ENCODE peak calls at places on chromosome 14, in nine cellular contexts. One of them, this sample, is unnamed. For H3K4me1, the result is how much of the 10 kb centered on the place peaks cover.

GRCh38 chr14:99807413-99808132 is 14.4 kb downstream of the EML1 start:
- DNase-seq in neural progenitor cell: peak
- DNase-seq in IMR-90: no peak
- DNase-seq in endothelial cell of umbilical vein: no peak
- DNase-seq in CD8-positive, alpha-beta T cell: no peak
- DNase-seq in Karpas-422: peak
- DNase-seq in PC-3: peak
- DNase-seq in astrocyte: peak
- DNase-seq in ovary: no peak
- DNase-seq in this sample: no peak

GRCh38 chr14:52235866-52236510 is 31.5 kb upstream of the PTGDR start:
- DNase-seq in neural progenitor cell: peak
- DNase-seq in IMR-90: no peak
- DNase-seq in endothelial cell of umbilical vein: no peak
- DNase-seq in CD8-positive, alpha-beta T cell: no peak
- DNase-seq in Karpas-422: no peak
- DNase-seq in PC-3: no peak
- DNase-seq in astrocyte: no peak
- DNase-seq in ovary: no peak
- DNase-seq in this sample: no peak

GRCh38 chr14:105065280-105066228 is at the start of gene GPR132:
- DNase-seq in neural progenitor cell: no peak
- DNase-seq in IMR-90: no peak
- DNase-seq in endothelial cell of umbilical vein: no peak
- DNase-seq in CD8-positive, alpha-beta T cell: peak
- DNase-seq in Karpas-422: no peak
- DNase-seq in PC-3: peak
- DNase-seq in astrocyte: peak
- DNase-seq in ovary: no peak
- DNase-seq in this sample: peak

GRCh38 chr14:74583689-74584434 is 28.2 kb downstream of the LTBP2 start:
- DNase-seq in neural progenitor cell: no peak
- DNase-seq in IMR-90: peak
- DNase-seq in endothelial cell of umbilical vein: no peak
- DNase-seq in CD8-positive, alpha-beta T cell: no peak
- DNase-seq in Karpas-422: no peak
- DNase-seq in PC-3: peak
- DNase-seq in astrocyte: peak
- DNase-seq in ovary: peak
- DNase-seq in this sample: no peak

GRCh38 chr14:77206877-77207389 is 25.3 kb downstream of the TMEM63C start:
- DNase-seq in neural progenitor cell: no peak
- DNase-seq in IMR-90: no peak
- DNase-seq in endothelial cell of umbilical vein: no peak
- DNase-seq in CD8-positive, alpha-beta T cell: no peak
- DNase-seq in Karpas-422: peak
- DNase-seq in PC-3: no peak
- DNase-seq in astrocyte: no peak
- DNase-seq in ovary: no peak
- DNase-seq in this sample: no peak

GRCh38 chr14:72104011-72104613 is 171.9 kb downstream of the RGS6 start:
- DNase-seq in neural progenitor cell: peak
- DNase-seq in IMR-90: no peak
- DNase-seq in endothelial cell of umbilical vein: no peak
- DNase-seq in CD8-positive, alpha-beta T cell: peak
- DNase-seq in Karpas-422: peak
- DNase-seq in PC-3: peak
- DNase-seq in astrocyte: no peak
- DNase-seq in ovary: no peak
- DNase-seq in this sample: no peak

GRCh38 chr14:102525213-102526143 is 15.9 kb upstream of the ANKRD9 start:
- DNase-seq in neural progenitor cell: no peak
- DNase-seq in IMR-90: peak
- DNase-seq in endothelial cell of umbilical vein: no peak
- DNase-seq in CD8-positive, alpha-beta T cell: no peak
- DNase-seq in Karpas-422: peak
- DNase-seq in PC-3: peak
- DNase-seq in astrocyte: peak
- DNase-seq in ovary: no peak
- DNase-seq in this sample: no peak

GRCh38 chr14:77825895-77826519 is 26.1 kb downstream of the ADCK1 start:
- DNase-seq in neural progenitor cell: no peak
- DNase-seq in IMR-90: no peak
- DNase-seq in endothelial cell of umbilical vein: no peak
- DNase-seq in CD8-positive, alpha-beta T cell: no peak
- DNase-seq in Karpas-422: no peak
- DNase-seq in PC-3: no peak
- DNase-seq in astrocyte: no peak
- DNase-seq in ovary: no peak
- DNase-seq in this sample: no peak

GRCh38 chr14:100591453-100592371 is 4.5 kb upstream of the BEGAIN start:
- DNase-seq in neural progenitor cell: no peak
- DNase-seq in IMR-90: no peak
- DNase-seq in endothelial cell of umbilical vein: no peak
- DNase-seq in CD8-positive, alpha-beta T cell: no peak
- DNase-seq in Karpas-422: no peak
- DNase-seq in PC-3: no peak
- DNase-seq in astrocyte: no peak
- DNase-seq in ovary: no peak
- DNase-seq in this sample: peak

GRCh38 chr14:95389471-95390011 is 69.8 kb upstream of the CLMN start:
- DNase-seq in neural progenitor cell: no peak
- DNase-seq in IMR-90: no peak
- DNase-seq in endothelial cell of umbilical vein: no peak
- DNase-seq in CD8-positive, alpha-beta T cell: no peak
- DNase-seq in Karpas-422: no peak
- DNase-seq in PC-3: no peak
- DNase-seq in astrocyte: no peak
- DNase-seq in ovary: no peak
- DNase-seq in this sample: peak

GRCh38 chr14:68391292-68392014 is 401.4 kb downstream of the ZFP36L1 start:
- DNase-seq in neural progenitor cell: no peak
- DNase-seq in IMR-90: peak
- DNase-seq in endothelial cell of umbilical vein: peak
- DNase-seq in CD8-positive, alpha-beta T cell: no peak
- DNase-seq in Karpas-422: no peak
- DNase-seq in PC-3: no peak
- DNase-seq in astrocyte: peak
- DNase-seq in ovary: peak
- DNase-seq in this sample: no peak
- H3K4me1 ChIP-seq in neural progenitor cell: half or more
- H3K4me1 ChIP-seq in IMR-90: under half
- H3K4me1 ChIP-seq in endothelial cell of umbilical vein: under half
- H3K4me1 ChIP-seq in CD8-positive, alpha-beta T cell: under half
- H3K4me1 ChIP-seq in Karpas-422: under half
- H3K4me1 ChIP-seq in PC-3: under half
- H3K4me1 ChIP-seq in astrocyte: under half
- H3K4me1 ChIP-seq in ovary: under half
- H3K4me1 ChIP-seq in this sample: half or more

GRCh38 chr14:68666206-68666730 is 126.6 kb downstream of the ZFP36L1 start:
- DNase-seq in neural progenitor cell: no peak
- DNase-seq in IMR-90: peak
- DNase-seq in endothelial cell of umbilical vein: peak
- DNase-seq in CD8-positive, alpha-beta T cell: no peak
- DNase-seq in Karpas-422: no peak
- DNase-seq in PC-3: no peak
- DNase-seq in astrocyte: no peak
- DNase-seq in ovary: no peak
- DNase-seq in this sample: no peak

GRCh38 chr14:68665116-68665515 is 127.8 kb downstream of the ZFP36L1 start:
- DNase-seq in neural progenitor cell: no peak
- DNase-seq in IMR-90: peak
- DNase-seq in endothelial cell of umbilical vein: peak
- DNase-seq in CD8-positive, alpha-beta T cell: no peak
- DNase-seq in Karpas-422: no peak
- DNase-seq in PC-3: peak
- DNase-seq in astrocyte: peak
- DNase-seq in ovary: no peak
- DNase-seq in this sample: peak

GRCh38 chr14:68664225-68664681 is 128.6 kb downstream of the ZFP36L1 start:
- DNase-seq in neural progenitor cell: no peak
- DNase-seq in IMR-90: peak
- DNase-seq in endothelial cell of umbilical vein: no peak
- DNase-seq in CD8-positive, alpha-beta T cell: no peak
- DNase-seq in Karpas-422: no peak
- DNase-seq in PC-3: no peak
- DNase-seq in astrocyte: no peak
- DNase-seq in ovary: no peak
- DNase-seq in this sample: no peak

GRCh38 chr14:68666899-68667298 is 126.0 kb downstream of the ZFP36L1 start:
- DNase-seq in neural progenitor cell: no peak
- DNase-seq in IMR-90: no peak
- DNase-seq in endothelial cell of umbilical vein: no peak
- DNase-seq in CD8-positive, alpha-beta T cell: no peak
- DNase-seq in Karpas-422: no peak
- DNase-seq in PC-3: no peak
- DNase-seq in astrocyte: no peak
- DNase-seq in ovary: no peak
- DNase-seq in this sample: no peak

GRCh38 chr14:68665792-68666195 is 127.1 kb downstream of the ZFP36L1 start:
- DNase-seq in neural progenitor cell: no peak
- DNase-seq in IMR-90: no peak
- DNase-seq in endothelial cell of umbilical vein: no peak
- DNase-seq in CD8-positive, alpha-beta T cell: no peak
- DNase-seq in Karpas-422: peak
- DNase-seq in PC-3: no peak
- DNase-seq in astrocyte: no peak
- DNase-seq in ovary: no peak
- DNase-seq in this sample: no peak
- H3K4me1 ChIP-seq in neural progenitor cell: under half
- H3K4me1 ChIP-seq in IMR-90: under half
- H3K4me1 ChIP-seq in endothelial cell of umbilical vein: under half
- H3K4me1 ChIP-seq in CD8-positive, alpha-beta T cell: under half
- H3K4me1 ChIP-seq in Karpas-422: under half
- H3K4me1 ChIP-seq in PC-3: under half
- H3K4me1 ChIP-seq in astrocyte: under half
- H3K4me1 ChIP-seq in ovary: under half
- H3K4me1 ChIP-seq in this sample: half or more

DNA sequence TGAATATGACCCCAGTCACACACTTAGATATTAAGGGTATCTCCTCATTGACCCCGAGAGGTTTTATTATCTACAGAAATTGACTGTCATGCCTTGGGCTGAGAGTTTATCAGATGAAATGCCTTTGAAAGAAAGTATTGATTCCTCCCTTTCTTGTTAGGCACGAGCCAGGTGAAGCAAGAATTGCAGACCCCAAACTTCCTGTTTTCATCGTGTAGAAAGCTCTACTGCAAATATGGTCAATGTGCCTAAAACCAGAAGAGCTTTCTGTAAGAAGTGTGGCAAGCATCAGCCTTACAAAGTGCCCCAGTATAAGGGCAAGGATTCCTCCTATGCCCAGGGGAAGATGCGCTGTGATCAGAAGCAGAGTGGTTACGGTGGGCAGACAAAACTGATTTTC is 143.9 kb upstream of the FUT8 start:
- DNase-seq in neural progenitor cell: no peak
- DNase-seq in IMR-90: no peak
- DNase-seq in endothelial cell of umbilical vein: no peak
- DNase-seq in CD8-positive, alpha-beta T cell: no peak
- DNase-seq in Karpas-422: no peak
- DNase-seq in PC-3: no peak
- DNase-seq in astrocyte: no peak
- DNase-seq in ovary: no peak
- DNase-seq in this sample: no peak
- H3K4me1 ChIP-seq in neural progenitor cell: under half
- H3K4me1 ChIP-seq in IMR-90: under half
- H3K4me1 ChIP-seq in endothelial cell of umbilical vein: under half
- H3K4me1 ChIP-seq in CD8-positive, alpha-beta T cell: under half
- H3K4me1 ChIP-seq in Karpas-422: under half
- H3K4me1 ChIP-seq in PC-3: under half
- H3K4me1 ChIP-seq in astrocyte: under half
- H3K4me1 ChIP-seq in ovary: under half
- H3K4me1 ChIP-seq in this sample: under half

DNA sequence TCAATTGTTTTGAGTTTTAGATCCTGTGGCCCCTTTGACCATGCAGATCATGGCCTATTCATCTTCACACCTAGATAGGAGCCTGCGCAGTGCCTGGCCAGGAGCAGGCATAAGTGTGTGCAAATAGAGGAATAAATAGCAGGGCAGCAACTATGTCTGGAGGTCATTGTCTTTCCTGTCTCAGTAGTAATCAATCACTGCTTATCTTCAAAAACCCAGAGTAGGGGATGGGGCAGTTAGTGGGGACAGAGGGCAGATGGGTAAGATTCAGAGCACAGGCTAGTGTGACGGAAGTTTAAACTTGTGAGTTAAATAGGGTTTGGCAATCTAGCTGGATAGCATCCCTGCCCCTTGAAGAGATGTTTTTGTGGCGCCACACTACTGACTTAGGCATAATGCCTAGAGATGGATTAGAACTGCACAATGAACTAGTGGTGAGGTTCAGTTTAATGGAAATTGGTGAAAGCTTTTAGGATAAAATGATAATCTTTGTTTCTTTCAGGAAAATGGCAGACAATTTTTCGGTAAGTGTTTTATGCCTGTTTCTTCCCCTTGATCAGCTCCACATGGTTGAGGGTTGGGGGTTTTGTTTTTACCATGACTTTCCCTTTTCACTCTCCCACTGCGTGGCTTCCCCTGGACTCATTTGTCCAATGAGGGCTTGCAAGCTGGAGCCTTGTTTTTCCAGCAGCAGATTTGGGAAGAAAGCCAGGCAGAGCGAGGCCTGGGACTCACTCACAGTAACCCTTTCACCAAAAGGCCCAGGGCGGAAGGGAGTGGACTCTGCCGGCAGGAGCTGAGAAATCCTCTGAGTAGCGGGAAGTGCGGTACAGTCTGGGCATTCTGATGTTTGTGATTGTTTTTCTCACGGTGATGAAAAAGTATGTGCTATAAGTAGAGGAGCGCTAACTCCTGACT is 8.1 kb downstream of the LGALS3 start:
- DNase-seq in neural progenitor cell: no peak
- DNase-seq in IMR-90: peak
- DNase-seq in endothelial cell of umbilical vein: peak
- DNase-seq in CD8-positive, alpha-beta T cell: no peak
- DNase-seq in Karpas-422: no peak
- DNase-seq in PC-3: no peak
- DNase-seq in astrocyte: peak
- DNase-seq in ovary: peak
- DNase-seq in this sample: peak
- H3K4me1 ChIP-seq in neural progenitor cell: under half
- H3K4me1 ChIP-seq in IMR-90: under half
- H3K4me1 ChIP-seq in endothelial cell of umbilical vein: under half
- H3K4me1 ChIP-seq in CD8-positive, alpha-beta T cell: under half
- H3K4me1 ChIP-seq in Karpas-422: under half
- H3K4me1 ChIP-seq in PC-3: under half
- H3K4me1 ChIP-seq in astrocyte: under half
- H3K4me1 ChIP-seq in ovary: under half
- H3K4me1 ChIP-seq in this sample: half or more

This sample was measured in tibial artery.